ENCODE peak calls at places on chromosomes 3 and 15, in four cellular contexts. One of them, this sample, is unnamed.

GRCh38 chr3:172152869-172153268 is 113.5 kb downstream of the FNDC3B start:
- DNase-seq in GM12878: no peak
- DNase-seq in K562: no peak
- DNase-seq in HepG2: no peak
- DNase-seq in this sample: no peak

GRCh38 chr3:141849056-141849814 is 27.2 kb upstream of the ATP1B3 start:
- DNase-seq in K562: peak
- DNase-seq in HepG2: no peak
- DNase-seq in GM12878: no peak
- DNase-seq in this sample: no peak

GRCh38 chr3:73480187-73480672 is 144.5 kb downstream of the PDZRN3 start:
- DNase-seq in GM12878: no peak
- DNase-seq in HepG2: no peak
- DNase-seq in K562: no peak
- DNase-seq in this sample: no peak

GRCh38 chr3:13599887-13600450 is 51.0 kb downstream of the FBLN2 start:
- DNase-seq in K562: no peak
- DNase-seq in HepG2: no peak
- DNase-seq in GM12878: no peak
- DNase-seq in this sample: no peak

GRCh38 chr3:107662109-107662477 is 139.3 kb downstream of the BBX start:
- DNase-seq in GM12878: no peak
- DNase-seq in HepG2: no peak
- DNase-seq in K562: no peak
- DNase-seq in this sample: no peak

GRCh38 chr3:11248596-11248995 is 23.6 kb upstream of the ATG7 start:
- DNase-seq in HepG2: no peak
- DNase-seq in GM12878: no peak
- DNase-seq in K562: no peak
- DNase-seq in this sample: no peak

GRCh38 chr3:68931406-68932149 is 769 bp downstream of the TAFA4 start:
- DNase-seq in HepG2: no peak
- DNase-seq in GM12878: no peak
- DNase-seq in K562: no peak
- DNase-seq in this sample: peak

GRCh38 chr15:42199126-42199525 is 9.0 kb downstream of the VPS39 start:
- DNase-seq in GM12878: no peak
- DNase-seq in K562: no peak
- DNase-seq in HepG2: no peak
- DNase-seq in this sample: no peak

GRCh38 chr15:59838900-59839299 is 149.8 kb upstream of the BNIP2 start:
- DNase-seq in HepG2: no peak
- DNase-seq in GM12878: no peak
- DNase-seq in K562: no peak
- DNase-seq in this sample: no peak

GRCh38 chr15:101128191-101128590 is 123.7 kb downstream of the CHSY1 start:
- DNase-seq in HepG2: no peak
- DNase-seq in K562: no peak
- DNase-seq in GM12878: no peak
- DNase-seq in this sample: peak

GRCh38 chr15:91316123-91316522 is 216.1 kb downstream of the SV2B start:
- DNase-seq in K562: no peak
- DNase-seq in GM12878: no peak
- DNase-seq in HepG2: no peak
- DNase-seq in this sample: no peak

GRCh38 chr3:110069641-110070538 is 732.5 kb upstream of the DPPA4 start:
- DNase-seq in GM12878: no peak
- DNase-seq in K562: no peak
- DNase-seq in HepG2: no peak
- DNase-seq in this sample: no peak

GRCh38 chr15:69593981-69594966 is 141.7 kb downstream of the RPLP1 start:
- DNase-seq in GM12878: no peak
- DNase-seq in HepG2: peak
- DNase-seq in K562: no peak
- DNase-seq in this sample: no peak

GRCh38 chr15:83960192-83960829 is 275.3 kb upstream of the GOLGA6L4 start:
- DNase-seq in GM12878: no peak
- DNase-seq in HepG2: no peak
- DNase-seq in K562: no peak
- DNase-seq in this sample: no peak

GRCh38 chr3:22450785-22451400 is 699.9 kb upstream of the ZNF385D start:
- DNase-seq in GM12878: no peak
- DNase-seq in K562: no peak
- DNase-seq in HepG2: no peak
- DNase-seq in this sample: no peak

GRCh38 chr3:56413911-56414310 is 54.4 kb downstream of the ERC2 start:
- DNase-seq in HepG2: no peak
- DNase-seq in GM12878: no peak
- DNase-seq in K562: no peak
- DNase-seq in this sample: peak

GRCh38 chr3:72906154-72906553 is 18.3 kb downstream of the GXYLT2 start:
- DNase-seq in GM12878: no peak
- DNase-seq in HepG2: no peak
- DNase-seq in K562: no peak
- DNase-seq in this sample: no peak

GRCh38 chr15:33296856-33297255 is 13.9 kb upstream of the RYR3 start:
- DNase-seq in HepG2: no peak
- DNase-seq in K562: no peak
- DNase-seq in GM12878: no peak
- DNase-seq in this sample: no peak

GRCh38 chr15:72198410-72199270 is 1.1 kb upstream of the GRAMD2A start:
- DNase-seq in HepG2: no peak
- DNase-seq in GM12878: no peak
- DNase-seq in K562: no peak
- DNase-seq in this sample: peak

GRCh38 chr3:11224010-11224409 is 48.2 kb upstream of the ATG7 start:
- DNase-seq in HepG2: no peak
- DNase-seq in GM12878: no peak
- DNase-seq in K562: no peak
- DNase-seq in this sample: no peak

GRCh38 chr15:96339662-96340347 is 9.3 kb downstream of the NR2F2 start:
- DNase-seq in K562: no peak
- DNase-seq in GM12878: no peak
- DNase-seq in HepG2: no peak
- DNase-seq in this sample: no peak

GRCh38 chr3:153658151-153658550 is 463.0 kb upstream of the ARHGEF26 start:
- DNase-seq in HepG2: no peak
- DNase-seq in GM12878: no peak
- DNase-seq in K562: no peak
- DNase-seq in this sample: no peak

GRCh38 chr3:140055032-140055791 is 120.2 kb downstream of the CLSTN2 start:
- DNase-seq in K562: no peak
- DNase-seq in GM12878: no peak
- DNase-seq in HepG2: no peak
- DNase-seq in this sample: no peak

GRCh38 chr3:127342735-127343134 is 54.9 kb upstream of the PRR20G start:
- DNase-seq in GM12878: no peak
- DNase-seq in HepG2: no peak
- DNase-seq in K562: no peak
- DNase-seq in this sample: peak

GRCh38 chr3:132964267-132964666 is 73.9 kb upstream of the TMEM108 start:
- DNase-seq in HepG2: no peak
- DNase-seq in GM12878: no peak
- DNase-seq in K562: no peak
- DNase-seq in this sample: no peak

DNA sequence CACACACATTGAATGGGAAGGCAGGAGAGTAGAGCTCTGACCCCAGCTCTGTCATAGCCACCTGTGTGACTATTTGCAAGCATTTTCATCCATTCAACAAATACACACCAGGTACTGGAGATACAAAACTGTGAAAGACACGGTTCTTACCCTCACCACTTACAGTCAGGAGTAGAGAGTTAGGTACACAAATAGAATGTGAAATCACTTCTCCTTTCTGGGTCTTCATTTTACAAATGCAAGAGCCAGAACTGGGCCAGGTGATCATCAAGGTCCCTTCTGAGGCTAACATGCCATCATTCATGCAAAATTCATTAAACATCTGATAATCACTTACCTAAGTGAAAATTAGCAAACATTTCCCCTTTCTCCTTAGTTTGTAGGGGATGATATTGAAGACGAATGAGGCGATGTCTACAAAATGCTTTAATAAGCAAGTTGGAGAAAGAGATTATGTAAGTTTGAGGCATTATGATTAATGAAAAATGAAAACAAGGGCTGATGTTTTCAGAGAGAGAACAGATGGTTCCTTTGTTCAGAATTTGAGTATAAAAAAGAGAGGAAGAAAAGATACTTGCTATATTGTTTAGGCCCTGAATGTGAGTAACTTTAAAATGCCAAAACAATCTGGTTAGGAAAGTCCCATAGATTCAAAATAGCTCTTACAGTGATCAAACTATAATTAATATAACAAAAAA is 88.6 kb downstream of the LPP start:
- DNase-seq in K562: no peak
- DNase-seq in GM12878: no peak
- DNase-seq in HepG2: no peak
- DNase-seq in this sample: no peak
- TF ChIP-seq REST in K562: no peak
- TF ChIP-seq REST in GM12878: no peak
- TF ChIP-seq REST in HepG2: no peak
- TF ChIP-seq REST in this sample: no peak

GRCh38 chr15:50146661-50147060 is 27.6 kb upstream of the ATP8B4 start:
- DNase-seq in K562: no peak
- DNase-seq in HepG2: no peak
- DNase-seq in GM12878: no peak
- DNase-seq in this sample: no peak
- TF ChIP-seq JUNB in K562: no peak
- TF ChIP-seq JUNB in HepG2: no peak
- TF ChIP-seq JUNB in GM12878: no peak
- TF ChIP-seq JUNB in this sample: no peak

GRCh38 chr3:137765310-137766033 is 1.4 kb downstream of the SOX14 start:
- DNase-seq in K562: no peak
- DNase-seq in GM12878: no peak
- DNase-seq in HepG2: no peak
- DNase-seq in this sample: peak
- TF ChIP-seq EZH2 in K562: no peak
- TF ChIP-seq EZH2 in GM12878: peak
- TF ChIP-seq EZH2 in HepG2: no peak
- TF ChIP-seq EZH2 in this sample: peak

GRCh38 chr15:52261498-52262242 is 33.9 kb downstream of the MYO5C start:
- DNase-seq in K562: no peak
- DNase-seq in GM12878: peak
- DNase-seq in HepG2: no peak
- DNase-seq in this sample: peak
- TF ChIP-seq REST in K562: no peak
- TF ChIP-seq REST in GM12878: no peak
- TF ChIP-seq REST in HepG2: no peak
- TF ChIP-seq REST in this sample: no peak

GRCh38 chr15:80549191-80549590 is 145.0 kb downstream of the ARNT2 start:
- DNase-seq in GM12878: no peak
- DNase-seq in K562: no peak
- DNase-seq in HepG2: no peak
- DNase-seq in this sample: no peak
- TF ChIP-seq JUNB in GM12878: no peak
- TF ChIP-seq JUNB in K562: no peak
- TF ChIP-seq JUNB in HepG2: no peak
- TF ChIP-seq JUNB in this sample: no peak

DNA sequence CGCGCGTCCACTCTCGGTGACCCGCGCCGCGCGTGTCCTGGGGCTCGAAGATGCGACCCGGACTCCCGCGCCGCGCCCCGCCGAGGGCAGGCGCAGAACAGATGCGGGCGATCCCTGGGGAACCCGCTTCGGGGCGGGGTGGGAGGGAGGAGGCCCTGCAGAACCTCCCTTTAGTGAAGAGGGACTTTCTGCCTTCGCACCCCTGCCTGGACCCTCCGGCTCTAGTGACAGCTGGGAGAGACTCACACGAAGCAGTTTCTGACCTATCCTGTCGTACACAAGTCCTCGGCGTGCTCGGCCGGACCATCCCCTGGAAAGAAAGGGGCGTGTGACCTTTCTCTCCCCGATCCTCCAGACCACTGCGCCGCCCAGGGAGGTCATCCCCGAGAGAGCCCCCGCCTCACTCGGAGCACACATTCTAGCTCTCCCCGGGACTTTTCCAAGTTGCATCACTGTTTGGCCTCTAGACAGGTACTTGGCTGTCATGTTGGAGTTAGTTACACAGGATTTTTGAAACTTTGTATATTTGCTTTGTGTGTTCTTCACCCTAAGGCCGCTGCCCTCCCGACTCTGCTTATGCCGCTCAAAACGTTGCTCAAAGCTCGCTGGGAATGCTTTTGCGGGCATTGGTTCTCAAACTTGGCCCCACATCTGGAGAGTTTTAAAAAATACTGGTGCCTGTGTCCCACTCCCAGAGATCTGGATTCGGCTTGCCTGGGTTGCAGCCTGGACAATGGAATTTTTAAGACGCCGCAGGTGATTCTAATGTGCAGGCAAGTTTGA is 581 bp downstream of the CGNL1 start:
- DNase-seq in HepG2: peak
- DNase-seq in GM12878: no peak
- DNase-seq in K562: no peak
- DNase-seq in this sample: peak
- TF ChIP-seq EZH2 in HepG2: no peak
- TF ChIP-seq EZH2 in GM12878: no peak
- TF ChIP-seq EZH2 in K562: no peak
- TF ChIP-seq EZH2 in this sample: no peak

GRCh38 chr3:114615535-114616064 is 321.8 kb downstream of the TIGIT start:
- DNase-seq in HepG2: no peak
- DNase-seq in GM12878: no peak
- DNase-seq in K562: no peak
- DNase-seq in this sample: no peak
- TF ChIP-seq REST in HepG2: no peak
- TF ChIP-seq REST in GM12878: no peak
- TF ChIP-seq REST in K562: no peak
- TF ChIP-seq REST in this sample: no peak